ENCODE peak calls at places on chromosomes 13 and 19, in six cellular contexts. Z is AG09309, G is astrocyte of the spinal cord, T is heart left ventricle, E is adrenal gland, A is IMR-90. F is an unnamed sample.

GRCh38 chr19:11756965-11757364 is 9.8 kb upstream of the ZNF441 start:
- DNase-seq in Z (no peak), G (no peak), T (no peak), E (no peak), A (no peak), F (no peak)

GRCh38 chr13:113187263-113187669 is 21.2 kb downstream of the PCID2 start:
- DNase-seq in Z (peak; percentile 98), G (peak; percentile 99), T (peak; percentile 85), E (peak; percentile 96), A (peak; percentile 100), F (peak; percentile 99)

GRCh38 chr13:59750860-59751259 is 412.9 kb downstream of the DIAPH3 start:
- DNase-seq in Z (peak; percentile 58), G (peak; percentile 82), T (no peak), E (no peak), A (peak; percentile 57), F (peak; percentile 89)

GRCh38 chr13:85638815-85639393 is 160.3 kb downstream of the SLITRK6 start:
- DNase-seq in Z (no peak), G (no peak), T (no peak), E (no peak), A (no peak), F (no peak)

GRCh38 chr13:46561691-46562090 is 8.7 kb downstream of the LRCH1 start:
- DNase-seq in Z (no peak), G (no peak), T (no peak), E (no peak), A (peak; percentile 70), F (no peak)

GRCh38 chr13:48739346-48740037 is 85.8 kb downstream of the CYSLTR2 start:
- DNase-seq in Z (no peak), G (no peak), T (no peak), E (no peak), A (peak; percentile 47), F (no peak)

GRCh38 chr19:13029893-13030292 is 34.6 kb downstream of the NFIX start:
- DNase-seq in Z (no peak), G (no peak), T (no peak), E (no peak), A (no peak), F (no peak)

GRCh38 chr19:13783565-13784500 is 9.6 kb downstream of the C19orf53 start:
- DNase-seq in Z (no peak), G (no peak), T (no peak), E (no peak), A (no peak), F (no peak)

GRCh38 chr19:36008336-36008978 is at the start of gene SYNE4:
- DNase-seq in Z (no peak), G (no peak), T (no peak), E (peak; percentile 77), A (no peak), F (no peak)

GRCh38 chr19:1206733-1207301 is 1.2 kb downstream of the STK11 start:
- DNase-seq in Z (no peak), G (no peak), T (no peak), E (no peak), A (no peak), F (no peak)

GRCh38 chr19:18399008-18399407 is 1.6 kb upstream of the LRRC25 start:
- DNase-seq in Z (no peak), G (no peak), T (peak; percentile 28), E (no peak), A (peak; percentile 87), F (peak; percentile 73)

GRCh38 chr19:18392936-18393335 is 4.5 kb downstream of the LRRC25 start:
- DNase-seq in Z (no peak), G (no peak), T (no peak), E (no peak), A (no peak), F (no peak)

GRCh38 chr19:18393836-18394235 is 3.6 kb downstream of the LRRC25 start:
- DNase-seq in Z (no peak), G (no peak), T (peak; percentile 44), E (no peak), A (no peak), F (no peak)

GRCh38 chr19:18397242-18398202 is at the start of gene LRRC25:
- DNase-seq in Z (no peak), G (no peak), T (peak; percentile 32), E (no peak), A (no peak), F (no peak)

GRCh38 chr19:18396471-18397241 is 766 bp downstream of the LRRC25 start:
- DNase-seq in Z (no peak), G (no peak), T (no peak), E (peak; percentile 81), A (no peak), F (no peak)
- H3K4me3 ChIP-seq in Z (no peak overlapping the region), G (no peak overlapping the region), T (peak overlapping the region; percentile 48), E (no peak overlapping the region), A (no peak overlapping the region), F (no peak overlapping the region)

DNA sequence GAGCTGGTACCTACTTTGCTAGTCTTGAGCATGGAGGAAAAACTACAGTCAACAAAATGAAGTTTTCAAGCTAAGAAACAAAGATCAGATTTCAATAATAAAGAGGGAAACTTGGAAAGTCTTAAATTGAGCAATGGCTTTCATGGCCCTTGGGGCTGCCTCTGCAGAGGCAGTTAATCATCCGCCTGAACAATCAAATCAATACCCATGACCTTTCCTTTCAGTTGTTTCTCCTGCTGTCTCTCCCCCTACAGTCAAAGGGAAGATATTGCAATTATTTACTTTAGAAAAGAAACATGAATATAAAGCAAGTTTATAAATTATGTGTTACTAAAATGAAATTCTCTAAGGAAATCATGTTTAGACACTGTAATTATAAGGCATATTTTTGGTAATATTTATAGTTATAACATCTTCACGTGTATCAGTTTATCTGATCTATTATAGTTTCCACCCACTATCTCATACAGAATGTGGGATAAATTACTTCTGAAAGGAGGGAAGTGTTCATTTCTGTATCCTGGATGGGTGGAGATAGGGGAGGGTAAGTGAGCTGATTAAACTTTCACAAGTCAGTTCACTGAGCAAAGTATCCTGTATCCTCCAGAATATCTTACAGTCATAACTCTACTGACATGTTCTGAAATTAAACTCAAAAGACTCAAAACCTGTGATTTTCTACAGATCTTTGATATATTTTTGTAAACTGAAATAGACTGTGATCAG is 72.4 kb upstream of the TSC22D1 start:
- DNase-seq in Z (no peak), G (no peak), T (no peak), E (no peak), A (no peak), F (peak; percentile 29)
- TF ChIP-seq CTCF in Z (no peak), G (peak; percentile 46), T (no peak), E (peak; percentile 43), A (peak; percentile 21), F (peak; percentile 52)

GRCh38 chr19:53196777-53197396 is 3.7 kb upstream of the ZNF665 start:
- DNase-seq in Z (peak; percentile 54), G (peak; percentile 92), T (peak; percentile 99), E (peak; percentile 97), A (peak; percentile 86), F (peak; percentile 88)
- H3K4me3 ChIP-seq in Z (peak overlapping the region; percentile 76), G (peak overlapping the region; percentile 95), T (peak overlapping the region; percentile 96), E (peak overlapping the region; percentile 81), A (peak overlapping the region; percentile 99), F (peak overlapping the region; percentile 94)

GRCh38 chr13:77492982-77493381 is 42.5 kb upstream of the SCEL start:
- DNase-seq in Z (no peak), G (peak; percentile 33), T (no peak), E (no peak), A (no peak), F (no peak)
- TF ChIP-seq CTCF in Z (peak; percentile 37), G (peak; percentile 68), T (no peak), E (peak; percentile 54), A (peak; percentile 4), F (peak; percentile 55)

GRCh38 chr13:50357136-50357535 is 341.9 kb downstream of the KCNRG start:
- DNase-seq in Z (no peak), G (no peak), T (no peak), E (no peak), A (no peak), F (no peak)
- H3K4me3 ChIP-seq in Z (no peak overlapping the region), G (no peak overlapping the region), T (no peak overlapping the region), E (no peak overlapping the region), A (no peak overlapping the region), F (no peak overlapping the region)

DNA sequence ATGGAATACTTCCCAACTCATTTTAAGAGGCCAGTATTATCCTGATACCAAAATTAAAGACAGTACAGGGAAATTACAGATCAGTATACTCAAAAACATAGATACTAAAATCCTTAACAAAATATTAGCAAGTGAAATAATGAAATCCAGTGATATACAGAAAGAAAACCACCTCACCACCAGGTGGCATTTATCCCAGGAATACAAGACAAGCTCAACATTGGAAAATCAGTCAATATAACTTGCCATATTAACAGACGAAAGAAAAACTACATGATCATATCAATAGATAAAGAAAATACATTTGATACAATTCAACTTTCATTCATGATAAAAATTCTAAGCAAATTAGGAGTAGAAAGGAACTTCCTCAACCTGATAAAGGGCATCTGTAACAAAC is 6.7 kb upstream of the GNA15 start:
- DNase-seq in Z (peak; percentile 35), G (peak; percentile 73), T (no peak), E (no peak), A (peak; percentile 71), F (peak; percentile 68)
- TF ChIP-seq CTCF in Z (peak; percentile 49), G (peak; percentile 57), T (no peak), E (peak; percentile 65), A (peak; percentile 69), F (peak; percentile 66)

DNA sequence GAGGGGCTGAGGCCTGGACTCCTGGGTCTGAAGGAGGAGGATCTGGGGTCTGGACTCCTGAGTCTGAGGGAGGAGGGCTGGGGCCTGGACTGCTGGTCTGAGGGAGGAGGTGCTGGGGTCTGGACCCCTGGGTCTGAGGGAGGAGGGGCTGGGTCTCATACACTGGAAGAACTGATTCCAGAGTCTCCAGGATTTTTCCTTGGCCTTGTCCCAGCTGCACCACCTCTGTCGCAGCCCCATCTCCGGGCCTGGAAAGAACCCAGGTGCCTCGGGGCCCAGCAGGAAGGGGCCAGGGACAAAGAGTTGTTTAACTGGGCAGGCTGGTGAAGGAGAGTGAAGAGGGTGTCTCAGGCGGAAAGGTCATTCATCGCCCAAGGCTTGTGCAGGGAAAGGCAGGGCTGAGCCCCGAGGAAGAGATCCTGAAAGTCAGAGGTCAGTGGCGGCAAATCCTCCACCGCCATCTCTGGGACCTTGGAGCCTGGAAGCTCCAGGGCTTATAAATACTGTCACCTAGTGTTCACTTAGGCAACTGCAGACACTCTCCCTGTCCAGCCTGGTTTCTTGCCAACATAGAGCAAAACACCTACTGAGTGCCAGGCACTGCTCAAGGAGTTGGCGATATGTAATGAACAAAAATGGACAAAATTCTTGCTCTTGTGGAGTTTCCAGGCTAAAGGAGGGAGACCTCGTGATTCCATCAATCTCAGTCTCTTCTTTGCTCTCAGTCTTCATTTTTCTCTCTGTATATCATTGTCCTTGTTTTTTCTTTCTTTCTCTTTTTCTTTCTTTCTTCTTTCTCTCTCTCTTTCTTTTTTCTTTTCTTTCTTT is 4.4 kb upstream of the KCNN4 start:
- DNase-seq in Z (no peak), G (peak; percentile 74), T (peak; percentile 52), E (peak; percentile 78), A (peak; percentile 67), F (peak; percentile 67)
- H3K4me3 ChIP-seq in Z (no peak overlapping the region), G (no peak overlapping the region), T (no peak overlapping the region), E (no peak overlapping the region), A (no peak overlapping the region), F (peak overlapping the region; percentile 30)

F was measured in AG10803.